ENCODE peak calls at places on chromosomes 7 and 10, in five cellular contexts. A is lower lobe of right lung, Q is AG04450, F is WERI-Rb-1, G is H1. C is an unnamed sample.

GRCh38 chr7:142860968-142861367 is 6.1 kb downstream of the EPHB6 start:
- DNase-seq in G (no peak), F (no peak), A (no peak), Q (no peak), C (no peak)

GRCh38 chr10:123865350-123865749 is 26.3 kb downstream of the CPXM2 start:
- DNase-seq in A (no peak), G (peak; percentile 24), F (no peak), Q (no peak), C (no peak)

GRCh38 chr10:110358869-110359629 is 54.3 kb upstream of the SMNDC1 start:
- DNase-seq in A (no peak), G (no peak), Q (no peak), F (no peak), C (no peak)

GRCh38 chr7:81407094-81407493 is 362.8 kb downstream of the HGF start:
- DNase-seq in G (no peak), A (no peak), F (no peak), Q (no peak), C (no peak)

GRCh38 chr10:94397549-94398370 is 4.6 kb upstream of the TBC1D12 start:
- DNase-seq in A (no peak), G (no peak), Q (no peak), F (no peak), C (no peak)

GRCh38 chr7:82441916-82442478 is 1.6 kb downstream of the CACNA2D1 start:
- DNase-seq in Q (no peak), A (no peak), F (no peak), G (no peak), C (no peak)

GRCh38 chr7:135753616-135754413 is 5.2 kb upstream of the FAM180A start:
- DNase-seq in G (no peak), A (no peak), Q (no peak), F (no peak), C (no peak)

GRCh38 chr7:79877874-79878465 is 256.7 kb upstream of the GNAI1 start:
- DNase-seq in A (no peak), Q (no peak), F (no peak), G (no peak), C (no peak)

GRCh38 chr7:22420973-22421635 is 64.2 kb upstream of the RAPGEF5 start:
- DNase-seq in G (no peak), F (no peak), Q (no peak), A (no peak), C (no peak)

GRCh38 chr7:140876519-140877248 is 48.0 kb downstream of the BRAF start:
- DNase-seq in G (no peak), F (no peak), Q (peak; percentile 23), A (no peak), C (no peak)

GRCh38 chr10:32269343-32270100 is 77.4 kb downstream of the EPC1 start:
- DNase-seq in F (no peak), G (no peak), A (no peak), Q (no peak), C (no peak)

GRCh38 chr10:53580465-53580864 is 807.9 kb upstream of the MBL2 start:
- DNase-seq in F (no peak), A (no peak), G (no peak), Q (no peak), C (no peak)

GRCh38 chr7:2138146-2138765 is 94.5 kb downstream of the MAD1L1 start:
- DNase-seq in Q (no peak), G (no peak), A (peak; percentile 62), F (no peak), C (no peak)

GRCh38 chr10:34609287-34609940 is 205.7 kb downstream of the PARD3 start:
- DNase-seq in G (no peak), F (no peak), Q (no peak), A (no peak), C (no peak)

GRCh38 chr7:46178685-46179084 is 257.6 kb upstream of the IGFBP3 start:
- DNase-seq in F (no peak), G (no peak), Q (no peak), A (no peak), C (no peak)

GRCh38 chr10:31759124-31759798 is 169.4 kb downstream of the ARHGAP12 start:
- DNase-seq in G (peak; percentile 72), A (peak; percentile 64), F (peak; percentile 12), Q (no peak), C (peak; percentile 87)

GRCh38 chr7:10412426-10413019 is 561.1 kb upstream of the PHF14 start:
- DNase-seq in F (peak; percentile 35), A (no peak), G (no peak), Q (no peak), C (no peak)

GRCh38 chr7:36264123-36264916 is 111.3 kb downstream of the EEPD1 start:
- DNase-seq in G (no peak), A (peak; percentile 71), Q (no peak), F (peak; percentile 39), C (no peak)

GRCh38 chr7:55172161-55172560 is 153.3 kb downstream of the EGFR start:
- DNase-seq in G (no peak), A (no peak), F (no peak), Q (no peak), C (no peak)

GRCh38 chr10:21993360-21994001 is 10.0 kb downstream of the DNAJC1 start:
- DNase-seq in A (no peak), F (no peak), Q (no peak), G (no peak), C (no peak)

GRCh38 chr10:128125416-128125943 is 743 bp downstream of the MKI67 start:
- DNase-seq in A (peak; percentile 50), G (no peak), Q (no peak), F (peak; percentile 13), C (no peak)

GRCh38 chr7:63037242-63037641 is 961.4 kb upstream of the ZNF722 start:
- DNase-seq in Q (no peak), G (no peak), F (no peak), A (no peak), C (no peak)

GRCh38 chr7:116872026-116872425 is 9.6 kb downstream of the CAPZA2 start:
- DNase-seq in F (no peak), Q (no peak), G (no peak), A (no peak), C (no peak)

GRCh38 chr7:19020062-19020461 is 97.4 kb downstream of the TWIST1 start:
- DNase-seq in A (no peak), F (no peak), Q (no peak), G (no peak), C (no peak)

GRCh38 chr7:51226916-51227535 is 89.6 kb downstream of the COBL start:
- DNase-seq in Q (no peak), A (no peak), F (no peak), G (no peak), C (no peak)

GRCh38 chr7:51222916-51223315 is 93.7 kb downstream of the COBL start:
- DNase-seq in Q (no peak), A (no peak), G (peak; percentile 47), F (no peak), C (no peak)

GRCh38 chr7:51223505-51223904 is 93.1 kb downstream of the COBL start:
- DNase-seq in G (peak; percentile 20), A (no peak), Q (no peak), F (no peak), C (no peak)

GRCh38 chr7:51226042-51226755 is 90.4 kb downstream of the COBL start:
- DNase-seq in G (peak; percentile 41), A (no peak), F (no peak), Q (no peak), C (no peak)

GRCh38 chr7:51224811-51225581 is 91.6 kb downstream of the COBL start:
- DNase-seq in G (peak; percentile 50), A (peak; percentile 72), F (no peak), Q (no peak), C (no peak)
- H3K4me3 ChIP-seq in G (no peak overlapping the region), A (no peak overlapping the region), F (no peak overlapping the region), Q (no peak overlapping the region), C (no peak overlapping the region)

GRCh38 chr7:70808876-70809275 is 323.1 kb upstream of the GALNT17 start:
- DNase-seq in A (no peak), G (no peak), Q (no peak), F (no peak), C (no peak)
- H3K4me3 ChIP-seq in A (no peak overlapping the region), G (no peak overlapping the region), Q (no peak overlapping the region), F (no peak overlapping the region), C (no peak overlapping the region)

DNA sequence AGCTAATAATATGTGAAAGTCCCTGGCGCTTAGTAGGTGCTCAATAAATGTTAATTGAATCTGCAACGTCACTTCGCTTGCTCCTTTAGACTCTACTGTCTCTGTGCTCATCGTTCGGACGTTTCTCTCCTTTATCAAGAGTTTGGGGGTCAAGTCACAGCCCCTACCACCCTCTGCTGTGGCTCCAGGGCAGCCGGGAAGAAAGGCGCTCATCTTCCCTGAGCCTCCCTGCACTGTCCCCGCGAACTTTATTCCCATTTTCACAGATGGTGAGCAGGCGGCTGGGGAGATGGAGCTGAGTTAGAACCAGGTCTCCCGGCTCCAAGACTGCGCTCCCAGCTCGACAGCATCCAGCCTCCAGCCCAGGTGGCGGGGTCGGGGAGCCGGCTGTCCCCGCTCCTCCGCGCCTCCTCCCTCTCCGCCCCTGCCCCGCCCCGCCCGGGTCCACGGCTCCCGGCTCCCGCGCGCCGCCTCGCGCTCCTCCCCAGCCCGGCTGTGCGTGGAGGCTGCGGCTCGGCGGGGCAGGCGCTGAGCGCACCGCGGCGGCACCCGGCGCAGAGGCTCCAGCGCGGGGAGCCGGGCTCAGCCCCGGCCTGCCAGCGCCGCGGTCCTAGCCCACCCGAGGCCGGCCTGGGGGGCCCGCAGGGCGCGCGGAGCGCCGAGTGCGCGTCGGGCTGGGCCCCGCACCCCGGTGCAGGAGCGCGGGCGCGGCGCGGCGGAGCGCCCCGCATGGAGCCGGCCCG is at the start of gene CLEC2L:
- DNase-seq in F (no peak), A (no peak), G (peak; percentile 61), Q (no peak), C (no peak)
- H3K4me3 ChIP-seq in F (no peak within 1 kb of the TSS), A (no peak within 1 kb of the TSS), G (peak within 1 kb of the TSS; percentile 43), Q (peak within 1 kb of the TSS; percentile 20), C (peak within 1 kb of the TSS; percentile 18)

GRCh38 chr7:131620673-131621609 is 64.5 kb upstream of the PODXL start:
- DNase-seq in Q (no peak), A (no peak), F (no peak), G (no peak), C (no peak)
- H3K4me3 ChIP-seq in Q (no peak overlapping the region), A (no peak overlapping the region), F (no peak overlapping the region), G (no peak overlapping the region), C (no peak overlapping the region)

GRCh38 chr10:62052276-62052675 is 150.8 kb downstream of the ARID5B start:
- DNase-seq in G (no peak), Q (no peak), F (no peak), A (no peak), C (no peak)
- H3K4me3 ChIP-seq in G (no peak overlapping the region), Q (peak overlapping the region; percentile 94), F (no peak overlapping the region), A (no peak overlapping the region), C (peak overlapping the region; percentile 91)

DNA sequence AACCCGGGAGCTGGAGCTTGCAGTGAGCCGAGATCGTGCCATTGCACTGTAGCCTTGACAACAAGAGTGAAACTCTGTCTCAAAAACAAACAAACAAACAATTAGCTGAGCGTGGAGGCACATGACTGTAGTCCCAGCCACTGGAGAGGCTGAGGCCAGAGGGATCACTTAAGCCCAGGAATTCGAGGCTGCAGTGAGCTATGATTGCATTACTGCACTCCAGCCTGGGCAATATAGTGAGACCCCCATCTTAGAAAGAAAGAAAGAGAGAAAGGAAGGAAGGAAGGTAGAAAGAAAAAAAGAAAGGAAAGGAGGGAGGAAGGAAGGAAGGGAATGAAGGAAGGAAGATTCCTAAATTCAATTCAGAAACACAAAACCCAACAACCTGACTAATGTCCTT is 141.3 kb upstream of the TNRC18 start:
- DNase-seq in F (no peak), Q (no peak), A (no peak), G (no peak), C (no peak)
- H3K4me3 ChIP-seq in F (no peak overlapping the region), Q (no peak overlapping the region), A (no peak overlapping the region), G (no peak overlapping the region), C (no peak overlapping the region)